ENCODE peak calls at places on chromosomes 7 and 10, in nine cellular contexts. S is nephron progenitor cell, F is MCF 10A, G is AG09319, K is WTC11, V is AG09309, P is GM13977, E is fibroblast of lung, A is brain microvascular endothelial cell. R is an unnamed sample.
A peak's percentile ranks its signal among the peaks of the same experiment; 100 is the strongest.

GRCh38 chr7:42095791-42096190 is 141.2 kb downstream of the GLI3 start:
- DNase-seq in E (no peak), G (no peak), A (no peak), P (no peak), V (no peak), F (no peak), K (no peak), S (no peak), R (peak; percentile 49)

GRCh38 chr10:74502963-74503608 is 323.3 kb upstream of the KAT6B start:
- DNase-seq in K (no peak), F (peak; percentile 78), G (no peak), V (peak; percentile 42), A (peak; percentile 37), S (no peak), P (no peak), E (peak; percentile 82), R (peak; percentile 86)

GRCh38 chr7:128810473-128810872 is 18.7 kb downstream of the CCDC136 start:
- DNase-seq in S (no peak), K (no peak), F (no peak), G (no peak), P (no peak), V (no peak), E (no peak), A (no peak), R (peak; percentile 33)

GRCh38 chr7:77413128-77413527 is 3.0 kb downstream of the GSAP start:
- DNase-seq in S (no peak), V (no peak), E (no peak), G (no peak), F (no peak), K (no peak), P (no peak), A (no peak), R (no peak)

GRCh38 chr7:140010194-140010895 is 52.4 kb downstream of the PARP12 start:
- DNase-seq in E (no peak), V (no peak), A (no peak), G (no peak), F (no peak), S (no peak), K (no peak), P (no peak), R (no peak)

GRCh38 chr7:77388055-77388454 is 28.1 kb downstream of the GSAP start:
- DNase-seq in E (no peak), A (no peak), P (no peak), G (no peak), F (no peak), V (no peak), S (no peak), K (no peak), R (no peak)

GRCh38 chr7:132575336-132575986 is 809 bp downstream of the PLXNA4 start:
- DNase-seq in E (peak; percentile 76), V (peak; percentile 27), A (peak; percentile 23), P (peak; percentile 34), F (no peak), S (peak; percentile 53), K (peak; percentile 45), G (peak; percentile 4), R (peak; percentile 14)

GRCh38 chr7:28180031-28180363 is 598 bp downstream of the JAZF1 start:
- DNase-seq in S (no peak), A (no peak), V (no peak), F (no peak), E (no peak), K (no peak), P (no peak), G (no peak), R (no peak)

GRCh38 chr10:118596426-118597124 is 1.1 kb upstream of the PRLHR start:
- DNase-seq in A (no peak), G (no peak), E (no peak), S (no peak), F (no peak), K (peak; percentile 16), P (no peak), V (no peak), R (no peak)

GRCh38 chr7:28166982-28167715 is 13.4 kb downstream of the JAZF1 start:
- DNase-seq in S (no peak), F (no peak), P (no peak), A (no peak), G (no peak), K (no peak), V (no peak), E (peak; percentile 37), R (peak; percentile 84)

GRCh38 chr10:90780488-90780887 is 77.4 kb downstream of the HTR7 start:
- DNase-seq in P (no peak), A (no peak), S (no peak), V (no peak), K (no peak), F (no peak), E (no peak), G (no peak), R (no peak)

GRCh38 chr10:90777614-90778013 is 80.2 kb downstream of the HTR7 start:
- DNase-seq in G (no peak), S (no peak), V (no peak), A (no peak), P (no peak), F (no peak), E (no peak), K (no peak), R (no peak)

GRCh38 chr10:90775351-90776028 is 82.3 kb downstream of the HTR7 start:
- DNase-seq in F (no peak), V (no peak), A (peak; percentile 72), K (no peak), E (peak; percentile 63), P (no peak), G (no peak), S (no peak), R (no peak)

DNA sequence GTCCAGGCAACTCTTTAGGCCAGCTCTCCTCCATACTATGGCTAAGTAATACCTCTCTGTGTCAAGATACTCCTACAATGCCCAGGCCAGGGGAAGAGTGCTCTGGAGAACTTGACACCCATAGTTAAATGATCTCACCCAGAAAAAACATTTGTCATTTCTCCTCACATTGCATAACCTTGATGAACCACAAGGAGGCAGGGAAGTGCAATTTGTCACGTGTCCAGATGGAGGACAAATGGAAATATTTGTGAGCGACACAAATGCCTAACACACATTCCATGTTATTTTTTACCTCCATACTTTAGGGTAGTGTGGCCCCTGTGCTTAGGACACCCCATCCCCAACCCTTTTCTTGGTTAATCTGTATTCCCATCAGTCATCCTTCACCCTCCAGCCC is 78.3 kb downstream of the HTR7 start:
- DNase-seq in A (no peak), F (peak; percentile 47), E (peak; percentile 12), S (no peak), K (no peak), P (no peak), V (no peak), G (no peak), R (no peak)
- TF ChIP-seq CTCF in A (peak; percentile 52), F (peak; percentile 22), E (peak; percentile 35), S (peak; percentile 14), K (no peak), P (no peak), V (peak; percentile 22), G (no peak), R (peak; percentile 45)

DNA sequence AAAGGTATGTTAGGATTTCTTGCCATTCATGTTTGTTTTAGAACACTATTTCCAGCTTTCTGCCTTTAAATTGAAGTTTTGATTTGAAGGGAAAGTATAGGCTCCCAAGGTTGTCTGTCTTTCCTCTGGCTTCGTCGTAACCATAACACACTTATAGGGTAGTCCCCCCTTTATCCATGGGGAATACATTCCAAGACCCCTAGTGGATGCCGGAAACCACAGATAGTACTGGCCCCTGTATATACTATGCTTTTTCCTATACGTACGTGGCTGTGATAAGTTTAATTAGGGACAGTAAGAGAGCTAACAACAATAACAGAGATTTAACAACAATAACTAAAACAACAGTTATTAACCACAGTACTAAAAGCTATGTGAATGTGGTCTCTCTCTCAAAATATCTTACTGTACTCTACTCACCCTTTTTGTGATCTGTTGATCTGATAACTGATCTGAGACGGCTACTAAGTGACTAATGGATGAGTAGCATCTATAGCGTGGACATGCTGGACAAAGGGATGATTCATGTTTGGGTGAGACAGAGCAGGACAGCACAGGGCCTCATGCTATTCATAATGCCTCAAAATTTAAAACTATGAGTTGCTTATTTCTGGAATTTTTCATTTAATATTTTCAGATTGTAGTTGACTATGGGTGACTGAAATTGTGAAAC is 273.1 kb downstream of the AUTS2 start:
- DNase-seq in A (peak; percentile 91), E (peak; percentile 94), S (no peak), F (no peak), K (no peak), G (no peak), P (no peak), V (peak; percentile 27), R (peak; percentile 9)
- TF ChIP-seq CTCF in A (peak; percentile 24), E (no peak), S (no peak), F (no peak), K (no peak), G (no peak), P (no peak), V (no peak), R (no peak)

GRCh38 chr10:123039632-123039930 is 30.8 kb downstream of the ACADSB start:
- DNase-seq in V (no peak), E (no peak), K (no peak), A (no peak), P (no peak), S (no peak), G (no peak), F (no peak), R (no peak)

GRCh38 chr10:123045961-123046731 is 37.3 kb downstream of the ACADSB start:
- DNase-seq in V (no peak), E (no peak), P (no peak), A (no peak), F (no peak), S (no peak), K (no peak), G (no peak), R (no peak)

GRCh38 chr10:123042708-123043408 is 34.1 kb downstream of the ACADSB start:
- DNase-seq in A (no peak), G (no peak), S (no peak), F (no peak), K (no peak), E (no peak), P (no peak), V (no peak), R (no peak)

GRCh38 chr10:123044391-123044790 is 35.6 kb downstream of the ACADSB start:
- DNase-seq in F (peak; percentile 44), V (no peak), E (no peak), P (no peak), S (no peak), K (no peak), A (no peak), G (no peak), R (no peak)

DNA sequence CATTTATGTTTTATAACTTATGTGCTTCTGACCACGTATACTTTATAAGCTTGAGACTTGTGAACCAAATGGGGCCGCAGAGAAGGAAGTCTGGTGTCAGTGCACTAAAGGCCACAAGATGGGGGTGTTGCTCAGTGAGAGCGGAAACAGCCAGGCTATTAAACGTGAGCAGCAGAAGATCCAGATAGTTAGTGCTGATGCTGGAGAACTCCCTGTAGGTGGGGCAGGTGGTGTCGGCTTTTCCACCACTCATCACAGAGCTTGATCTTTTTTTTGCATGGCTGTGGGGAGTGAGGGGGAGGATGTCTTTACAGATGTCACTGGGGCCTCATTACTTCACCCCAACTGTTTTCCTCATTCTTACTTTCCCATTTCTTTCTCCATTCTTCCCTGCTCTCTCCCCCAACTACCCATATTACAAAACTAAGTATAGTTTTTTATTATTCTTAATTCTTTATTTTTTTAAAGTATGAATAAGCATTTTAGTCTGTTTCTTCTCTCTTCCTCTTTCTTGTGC is 34.7 kb downstream of the ACADSB start:
- DNase-seq in G (peak; percentile 10), V (peak; percentile 11), K (peak; percentile 70), A (peak; percentile 62), S (peak; percentile 58), F (peak; percentile 79), E (peak; percentile 45), P (peak; percentile 68), R (peak; percentile 68)
- TF ChIP-seq CTCF in G (peak; percentile 69), V (peak; percentile 84), K (peak; percentile 64), A (peak; percentile 89), S (peak; percentile 78), F (peak; percentile 86), E (peak; percentile 82), P (peak; percentile 74), R (peak; percentile 85)

GRCh38 chr7:149716007-149716931 is 57.1 kb downstream of the ZNF467 start:
- DNase-seq in P (no peak), S (no peak), A (no peak), F (peak; percentile 26), V (no peak), G (no peak), K (no peak), E (peak; percentile 22), R (no peak)
- TF ChIP-seq CTCF in P (no peak), S (no peak), A (no peak), F (no peak), V (no peak), G (no peak), K (no peak), E (no peak), R (no peak)

R was measured in fibroblast of villous mesenchyme.